ENCODE peak calls at places on chromosome 7, in ten cellular contexts. T is GM23338; D is body of pancreas; H is Right ventricle myocardium inferior; B is activated T-cell treated with anti-CD3 and anti-CD28 coated beads, Interleukin-2, amount 50 U/mL, for 4 hours; J is tibial artery; U is AML-193; Q is kidney tubule cell; P is GM12865; O is T follicular helper cell. S is an unnamed sample.

GRCh38 chr7:157458254-157458633 is 121.4 kb downstream of the DNAJB6 start:
- DNase-seq in U (no peak), J (no peak), T (no peak), B (no peak), D (no peak), H (no peak), P (no peak), O (no peak), Q (no peak), S (no peak)

GRCh38 chr7:1567082-1567771 is 2.6 kb downstream of the PSMG3 start:
- DNase-seq in Q (peak), O (no peak), P (no peak), D (no peak), U (no peak), T (no peak), J (no peak), B (no peak), H (peak), S (peak)

GRCh38 chr7:152136623-152137022 is 111.1 kb downstream of the GALNT11 start:
- DNase-seq in P (no peak), J (no peak), T (no peak), O (no peak), D (peak), H (no peak), Q (no peak), U (no peak), B (no peak), S (no peak)

GRCh38 chr7:143882020-143882610 is 19.9 kb downstream of the TCAF1 start:
- DNase-seq in Q (no peak), T (peak), B (no peak), H (peak), P (no peak), D (peak), U (no peak), J (peak), O (no peak), S (peak)

GRCh38 chr7:130356121-130356759 is 11.6 kb downstream of the CPA5 start:
- DNase-seq in H (no peak), B (no peak), P (no peak), D (peak), U (no peak), J (peak), T (peak), Q (peak), O (no peak), S (peak)

GRCh38 chr7:121076350-121077164 is 88.0 kb downstream of the CPED1 start:
- DNase-seq in Q (peak), J (no peak), O (no peak), U (no peak), T (no peak), H (no peak), P (no peak), B (no peak), D (no peak), S (no peak)

GRCh38 chr7:156778668-156779067 is 114.3 kb downstream of the LMBR1 start:
- DNase-seq in O (no peak), H (no peak), B (no peak), P (no peak), J (no peak), Q (no peak), T (no peak), D (no peak), U (no peak), S (no peak)

GRCh38 chr7:42071372-42072261 is 165.4 kb downstream of the GLI3 start:
- DNase-seq in B (no peak), J (no peak), Q (no peak), O (no peak), H (no peak), D (no peak), T (peak), P (no peak), U (peak), S (no peak)

GRCh38 chr7:148060724-148061123 is 529.8 kb upstream of the C7orf33 start:
- DNase-seq in O (no peak), H (no peak), J (no peak), D (no peak), U (no peak), P (peak), T (no peak), B (no peak), Q (no peak), S (no peak)

GRCh38 chr7:42502022-42502421 is 265.0 kb upstream of the GLI3 start:
- DNase-seq in H (no peak), T (no peak), B (no peak), D (no peak), O (no peak), U (no peak), J (no peak), Q (peak), P (no peak), S (no peak)

GRCh38 chr7:75986147-75986781 is 8.1 kb downstream of the TMEM120A start:
- DNase-seq in H (no peak), T (no peak), B (no peak), J (no peak), P (no peak), O (no peak), Q (no peak), U (no peak), D (no peak), S (no peak)

GRCh38 chr7:18583305-18583704 is 87.8 kb downstream of the HDAC9 start:
- DNase-seq in P (no peak), Q (peak), H (no peak), D (no peak), U (no peak), J (no peak), T (no peak), B (no peak), O (no peak), S (no peak)

GRCh38 chr7:4683043-4683883 is 1.2 kb downstream of the FOXK1 start:
- DNase-seq in T (no peak), J (no peak), P (peak), B (peak), D (no peak), O (no peak), U (no peak), H (no peak), Q (no peak), S (no peak)

GRCh38 chr7:33754933-33755928 is 150.1 kb upstream of the BMPER start:
- DNase-seq in J (no peak), P (no peak), O (no peak), D (no peak), Q (no peak), B (no peak), U (no peak), H (no peak), T (no peak), S (peak)

GRCh38 chr7:66641526-66641871 is 12.8 kb downstream of the KCTD7 start:
- DNase-seq in T (no peak), B (no peak), Q (no peak), U (no peak), J (no peak), P (no peak), O (no peak), D (no peak), H (no peak), S (no peak)

GRCh38 chr7:27917774-27918314 is 177.9 kb downstream of the TAX1BP1 start:
- DNase-seq in B (no peak), Q (peak), P (no peak), T (no peak), D (no peak), H (no peak), U (no peak), O (no peak), J (no peak), S (no peak)

GRCh38 chr7:1853619-1854520 is 183.8 kb downstream of the ELFN1 start:
- DNase-seq in Q (no peak), P (no peak), D (peak), J (peak), B (no peak), H (peak), O (no peak), U (no peak), T (no peak), S (peak)

GRCh38 chr7:33986951-33987948 is 81.9 kb downstream of the BMPER start:
- DNase-seq in B (no peak), U (no peak), J (peak), D (peak), Q (peak), H (no peak), P (no peak), O (no peak), T (no peak), S (no peak)

GRCh38 chr7:129606801-129607200 is 4.7 kb upstream of the NRF1 start:
- DNase-seq in Q (no peak), H (no peak), T (no peak), P (peak), U (peak), B (no peak), O (no peak), D (peak), J (no peak), S (no peak)

GRCh38 chr7:47458057-47458456 is 123.9 kb downstream of the TNS3 start:
- DNase-seq in T (no peak), U (no peak), D (peak), J (peak), O (no peak), P (no peak), Q (peak), H (no peak), B (no peak), S (no peak)

GRCh38 chr7:32428546-32428945 is 61.6 kb downstream of the LSM5 start:
- DNase-seq in D (no peak), T (peak), U (no peak), H (no peak), P (no peak), Q (no peak), J (no peak), O (no peak), B (no peak), S (no peak)

GRCh38 chr7:150449206-150449956 is 1.0 kb upstream of the GIMAP8 start:
- DNase-seq in T (no peak), B (no peak), P (peak), O (no peak), D (no peak), H (no peak), Q (no peak), J (no peak), U (no peak), S (no peak)

GRCh38 chr7:135664046-135664589 is 1.8 kb downstream of the STMP1 start:
- DNase-seq in Q (no peak), U (no peak), J (no peak), B (no peak), T (no peak), H (no peak), P (no peak), D (no peak), O (no peak), S (no peak)

GRCh38 chr7:886626-887487 is 10.5 kb downstream of the GET4 start:
- DNase-seq in J (no peak), U (no peak), P (no peak), H (peak), T (no peak), B (no peak), Q (no peak), O (no peak), D (no peak), S (no peak)

GRCh38 chr7:18497082-18497481 is 1.5 kb downstream of the HDAC9 start:
- DNase-seq in J (no peak), O (no peak), D (no peak), T (no peak), P (no peak), B (no peak), U (no peak), H (no peak), Q (no peak), S (peak)

GRCh38 chr7:21730399-21730798 is 187.6 kb downstream of the DNAH11 start:
- DNase-seq in Q (no peak), D (no peak), J (no peak), U (no peak), B (no peak), P (no peak), H (no peak), T (no peak), O (no peak), S (no peak)

GRCh38 chr7:77765906-77766800 is 32.1 kb downstream of the TMEM60 start:
- DNase-seq in B (no peak), J (no peak), O (no peak), P (no peak), H (no peak), T (peak), Q (peak), D (no peak), U (no peak), S (no peak)

GRCh38 chr7:16668049-16668858 is 22.3 kb downstream of the BZW2 start:
- DNase-seq in O (no peak), U (peak), H (peak), P (no peak), D (peak), T (peak), Q (peak), J (peak), B (no peak), S (no peak)

GRCh38 chr7:71775648-71776047 is 636.5 kb downstream of the CALN1 start:
- DNase-seq in H (no peak), J (no peak), B (no peak), O (no peak), P (no peak), Q (no peak), U (no peak), D (no peak), T (no peak), S (no peak)

GRCh38 chr7:77481615-77482014 is 55.5 kb upstream of the PTPN12 start:
- DNase-seq in U (no peak), P (no peak), T (no peak), O (no peak), J (no peak), B (no peak), D (peak), Q (no peak), H (no peak), S (no peak)

GRCh38 chr7:24609570-24609969 is 36.3 kb downstream of the PALS2 start:
- DNase-seq in Q (no peak), H (no peak), O (no peak), T (peak), D (no peak), J (no peak), B (no peak), U (no peak), P (no peak), S (no peak)

GRCh38 chr7:129777993-129778769 is 166.7 kb downstream of the NRF1 start:
- DNase-seq in Q (no peak), O (no peak), P (no peak), U (no peak), T (no peak), J (no peak), B (no peak), H (peak), D (no peak), S (no peak)

GRCh38 chr7:158574308-158575036 is 13.2 kb downstream of the PTPRN2 start:
- DNase-seq in D (no peak), P (no peak), O (no peak), U (no peak), J (no peak), B (no peak), T (no peak), H (no peak), Q (no peak), S (no peak)

GRCh38 chr7:41219276-41219675 is 483.6 kb downstream of the INHBA start:
- DNase-seq in O (no peak), B (no peak), D (no peak), Q (peak), J (no peak), H (no peak), T (peak), P (no peak), U (no peak), S (no peak)

GRCh38 chr7:5591547-5591899 is 167.9 kb upstream of the TNRC18 start:
- DNase-seq in H (no peak), T (peak), D (peak), O (no peak), B (no peak), U (no peak), J (no peak), P (peak), Q (peak), S (no peak)